ENCODE peak calls at places on chromosomes 5 and 9, in four cellular contexts. Q is heart left ventricle, B is left lung, A is fibroblast of lung. H is an unnamed sample. For H3K36me3, the result is how much of the 10 kb centered on the place peaks cover.

GRCh38 chr5:89728134-89728533 is 681.4 kb downstream of the CETN3 start:
- DNase-seq in A (no peak), Q (no peak), B (no peak), H (no peak)

GRCh38 chr5:73346878-73347408 is 101.6 kb downstream of the FOXD1 start:
- DNase-seq in B (no peak), Q (no peak), A (no peak), H (no peak)

GRCh38 chr9:116661037-116661954 is 25.8 kb upstream of the TRIM32 start:
- DNase-seq in Q (no peak), A (peak), B (no peak), H (peak)

GRCh38 chr9:682633-683508 is 158.6 kb upstream of the DMRT1 start:
- DNase-seq in A (peak), B (no peak), Q (no peak), H (peak)

GRCh38 chr9:97987490-97987889 is 4.3 kb downstream of the ANP32B start:
- DNase-seq in Q (no peak), B (no peak), A (no peak), H (no peak)

GRCh38 chr5:143025971-143026370 is 255.8 kb downstream of the ARHGAP26 start:
- DNase-seq in B (no peak), Q (no peak), A (peak), H (no peak)

GRCh38 chr5:174293481-174293880 is 248.0 kb downstream of the NSG2 start:
- DNase-seq in Q (no peak), B (no peak), A (no peak), H (no peak)

GRCh38 chr9:4116091-4116581 is 183.7 kb downstream of the GLIS3 start:
- DNase-seq in B (no peak), A (peak), Q (no peak), H (no peak)

GRCh38 chr5:74903165-74903787 is 37.1 kb upstream of the FAM169A start:
- DNase-seq in Q (no peak), A (no peak), B (no peak), H (peak)

GRCh38 chr9:4422495-4422894 is 67.8 kb upstream of the SLC1A1 start:
- DNase-seq in B (no peak), Q (no peak), A (no peak), H (no peak)

GRCh38 chr5:160922311-160922710 is 70.3 kb upstream of the ATP10B start:
- DNase-seq in B (no peak), A (no peak), Q (no peak), H (no peak)

GRCh38 chr5:99955962-99956361 is 579.2 kb upstream of the FAM174A start:
- DNase-seq in A (no peak), B (peak), Q (no peak), H (no peak)

GRCh38 chr5:3592298-3592697 is 3.3 kb upstream of the IRX1 start:
- DNase-seq in A (no peak), Q (no peak), B (peak), H (no peak)

GRCh38 chr5:3593771-3594513 is 1.7 kb upstream of the IRX1 start:
- DNase-seq in Q (no peak), A (peak), B (peak), H (no peak)

GRCh38 chr5:3594514-3595101 is 1.0 kb upstream of the IRX1 start:
- DNase-seq in Q (no peak), B (peak), A (peak), H (no peak)

GRCh38 chr5:3590967-3591900 is 4.4 kb upstream of the IRX1 start:
- DNase-seq in B (peak), Q (no peak), A (no peak), H (no peak)

DNA sequence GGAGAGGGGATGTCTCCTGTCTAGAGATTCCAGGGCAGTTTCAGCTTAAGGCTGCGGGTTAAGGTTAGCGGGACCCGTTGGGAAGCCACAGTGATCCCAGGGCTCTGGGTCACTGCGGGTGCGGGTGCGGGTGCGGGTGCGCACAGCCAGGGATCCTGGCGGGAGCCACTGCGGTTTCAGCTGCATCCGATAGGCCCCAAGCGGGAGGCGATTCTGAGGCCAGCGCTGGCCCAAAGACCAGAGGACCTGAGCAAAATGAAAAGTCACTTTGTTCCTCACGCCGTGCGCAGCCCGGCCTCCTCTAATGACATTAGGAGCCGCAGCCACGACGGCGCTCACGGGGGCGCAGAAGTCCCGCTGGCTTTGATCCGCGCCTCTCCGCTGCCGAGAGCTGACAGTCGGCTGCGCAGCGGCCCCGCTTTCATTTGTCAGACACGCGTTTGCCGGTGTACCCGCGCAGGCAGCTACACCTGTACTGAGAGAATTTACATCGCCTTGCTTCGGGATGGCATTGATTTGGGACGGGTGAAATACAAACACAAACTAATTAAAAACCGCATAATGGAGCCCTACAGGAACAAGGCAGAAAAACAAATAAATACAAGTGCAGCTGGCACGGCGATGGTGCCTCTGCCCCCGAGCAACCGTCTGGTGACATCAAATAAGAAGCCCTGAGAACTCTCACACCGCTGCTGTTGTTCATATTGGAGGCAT is 5.2 kb upstream of the IRX1 start:
- DNase-seq in B (no peak), A (no peak), Q (no peak), H (no peak)
- H3K4me3 ChIP-seq in B (no peak), A (no peak), Q (peak), H (no peak)

GRCh38 chr9:75378036-75378435 is 289.7 kb downstream of the OSTF1 start:
- DNase-seq in B (peak), Q (peak), A (peak), H (no peak)

GRCh38 chr9:75369989-75370388 is 281.7 kb downstream of the OSTF1 start:
- DNase-seq in A (peak), Q (no peak), B (no peak), H (no peak)

GRCh38 chr9:75376855-75377254 is 288.5 kb downstream of the OSTF1 start:
- DNase-seq in B (no peak), A (no peak), Q (no peak), H (peak)

GRCh38 chr9:75372499-75373268 is 284.4 kb downstream of the OSTF1 start:
- DNase-seq in A (peak), Q (no peak), B (no peak), H (no peak)
- TF ChIP-seq CTCF in A (no peak), Q (no peak), B (no peak), H (no peak)

GRCh38 chr9:104833701-104834100 is 69.8 kb downstream of the NIPSNAP3B start:
- DNase-seq in A (no peak), Q (no peak), B (no peak), H (no peak)

GRCh38 chr9:104836767-104837166 is 72.8 kb downstream of the NIPSNAP3B start:
- DNase-seq in Q (no peak), A (no peak), B (no peak), H (no peak)

GRCh38 chr9:104838958-104839357 is 75.0 kb downstream of the NIPSNAP3B start:
- DNase-seq in B (no peak), A (no peak), Q (no peak), H (no peak)

GRCh38 chr9:104835163-104835562 is 71.2 kb downstream of the NIPSNAP3B start:
- DNase-seq in B (no peak), A (peak), Q (no peak), H (no peak)

DNA sequence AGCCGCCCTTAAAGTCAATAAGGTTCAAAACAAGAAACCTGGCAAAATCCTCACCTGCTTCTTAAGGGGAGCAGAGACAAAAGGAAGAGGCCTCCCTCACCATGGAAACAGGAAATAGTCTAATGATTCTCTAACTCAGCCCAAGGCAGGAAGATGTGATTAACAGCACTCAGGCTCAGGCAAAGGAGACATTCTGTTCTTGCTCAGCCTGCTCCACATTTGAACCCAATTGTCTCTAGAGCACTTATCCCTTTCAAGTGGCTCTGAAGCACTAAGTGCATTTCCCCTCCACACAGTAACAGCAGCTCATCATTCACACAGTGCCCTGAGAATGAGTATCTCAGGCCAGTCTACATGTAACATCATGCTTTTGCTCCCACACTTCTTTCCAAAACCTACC is 72.3 kb downstream of the NIPSNAP3B start:
- DNase-seq in B (no peak), Q (no peak), A (peak), H (peak)
- H3K36me3 ChIP-seq in B (under half), Q (half or more), A (under half), H (under half)

GRCh38 chr5:31361234-31361633 is 167.7 kb downstream of the CDH6 start:
- DNase-seq in B (no peak), A (peak), Q (no peak), H (peak)
- H3K4me3 ChIP-seq in B (no peak), A (no peak), Q (no peak), H (no peak)

GRCh38 chr9:37210737-37211523 is 90.6 kb downstream of the ZCCHC7 start:
- DNase-seq in B (no peak), Q (no peak), A (no peak), H (no peak)
- TF ChIP-seq CTCF in B (no peak), Q (no peak), A (no peak), H (no peak)

GRCh38 chr5:126568206-126568755 is 26.7 kb downstream of the ALDH7A1 start:
- DNase-seq in B (no peak), Q (no peak), A (no peak), H (no peak)
- H3K36me3 ChIP-seq in B (under half), Q (half or more), A (under half), H (under half)

GRCh38 chr9:126499005-126499910 is 114.5 kb upstream of the LMX1B start:
- DNase-seq in Q (peak), B (peak), A (peak), H (peak)
- H3K4me3 ChIP-seq in Q (peak), B (peak), A (peak), H (peak)

GRCh38 chr5:173055042-173055721 is 970 bp upstream of the CREBRF start:
- DNase-seq in B (no peak), Q (no peak), A (no peak), H (no peak)

GRCh38 chr5:173055722-173055982 is 500 bp upstream of the CREBRF start:
- DNase-seq in A (no peak), Q (no peak), B (no peak), H (no peak)

GRCh38 chr5:173055983-173056782 is at the start of gene CREBRF:
- DNase-seq in Q (peak), B (peak), A (peak), H (peak)

GRCh38 chr5:173056783-173057061 is 570 bp downstream of the CREBRF start:
- DNase-seq in B (peak), A (no peak), Q (peak), H (no peak)

GRCh38 chr5:173057062-173057924 is 1.1 kb downstream of the CREBRF start:
- DNase-seq in A (peak), B (peak), Q (peak), H (peak)
- TF ChIP-seq CTCF in A (peak), B (no peak), Q (peak), H (peak)

DNA sequence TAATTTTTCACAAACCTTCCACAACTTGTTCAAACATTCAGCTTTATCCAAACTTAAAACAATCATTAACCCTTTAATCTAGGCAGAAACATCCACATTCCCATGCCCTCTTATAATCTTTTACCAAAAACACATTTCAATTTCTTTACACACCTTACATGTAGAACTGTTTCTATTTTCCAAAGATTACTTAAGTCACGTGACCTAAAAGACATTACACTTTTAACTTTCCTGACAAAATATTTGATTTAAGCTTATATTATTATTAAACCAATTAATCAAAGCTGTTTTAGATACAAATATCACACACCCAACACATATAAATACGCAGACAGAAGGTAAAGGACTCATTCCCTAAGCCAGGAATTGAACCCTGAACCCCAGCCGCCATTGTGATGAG is 21.0 kb upstream of the MRPS30 start:
- DNase-seq in A (no peak), Q (no peak), B (no peak), H (no peak)
- H3K36me3 ChIP-seq in A (under half), Q (under half), B (under half), H (under half)

DNA sequence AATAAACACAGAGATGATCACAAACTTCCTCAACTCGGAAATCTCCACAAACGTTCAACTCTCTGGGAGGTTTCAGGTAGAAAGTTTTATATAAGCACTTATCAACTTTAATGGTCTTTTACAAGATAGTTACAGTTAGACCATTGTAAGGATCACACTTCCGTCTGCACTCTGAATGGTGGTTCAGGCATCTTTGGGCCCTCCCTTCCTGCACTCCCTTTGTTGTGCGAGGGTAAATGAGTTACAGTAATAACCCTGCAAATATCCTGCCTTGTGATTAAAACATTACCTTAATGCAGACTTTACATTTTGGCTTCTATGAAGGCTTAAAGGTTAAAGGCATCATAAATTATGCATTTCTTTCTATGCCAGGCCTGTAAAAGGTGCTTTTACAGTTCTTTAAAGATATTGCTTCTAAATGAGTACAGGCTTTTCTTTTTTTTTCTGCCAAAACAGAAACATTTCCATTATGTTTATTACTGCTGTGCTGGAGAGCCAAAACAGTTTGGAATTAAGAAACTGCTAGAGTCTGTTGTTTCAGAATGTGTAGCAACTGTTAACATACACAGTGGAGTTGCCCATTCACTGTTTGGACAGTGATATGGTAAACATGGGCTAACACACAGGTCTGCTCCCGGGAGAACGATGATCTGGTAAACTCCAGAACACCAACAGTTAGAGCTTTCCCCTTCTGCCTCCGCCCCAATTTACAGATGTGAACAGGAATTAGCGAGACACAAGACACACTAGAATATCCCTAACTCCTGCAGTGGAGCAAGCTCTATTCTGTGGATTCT is 1.1 kb downstream of the PRUNE2 start:
- DNase-seq in A (no peak), Q (no peak), B (no peak), H (no peak)
- H3K4me3 ChIP-seq in A (peak), Q (no peak), B (no peak), H (no peak)